ENCODE peak calls at places on chromosomes 1 and 21, in six cellular contexts. F is K562, M is H1, U is HCT116, Q is SK-N-SH, K is GM12878. C is an unnamed sample.

GRCh38 chr21:37009740-37010341 is 3.3 kb downstream of the RIPPLY3 start:
- DNase-seq in F (peak), M (peak), U (peak), Q (peak), K (peak), C (peak)

GRCh38 chr1:162033445-162033844 is 9.8 kb upstream of the OLFML2B start:
- DNase-seq in F (no peak), M (no peak), U (no peak), Q (no peak), K (no peak), C (no peak)

GRCh38 chr1:101314244-101314643 is 77.4 kb downstream of the S1PR1 start:
- DNase-seq in F (no peak), M (no peak), U (no peak), Q (no peak), K (no peak), C (no peak)

GRCh38 chr1:68811806-68812205 is 314.9 kb upstream of the DEPDC1 start:
- DNase-seq in F (no peak), M (no peak), U (no peak), Q (no peak), K (no peak), C (no peak)

GRCh38 chr1:18278953-18279712 is 171.5 kb downstream of the IGSF21 start:
- DNase-seq in F (no peak), M (peak), U (no peak), Q (no peak), K (no peak), C (no peak)

GRCh38 chr1:70866522-70867256 is 180.9 kb downstream of the PTGER3 start:
- DNase-seq in F (no peak), M (no peak), U (no peak), Q (no peak), K (no peak), C (no peak)

GRCh38 chr21:29306920-29307319 is 8.2 kb downstream of the BACH1 start:
- DNase-seq in F (no peak), M (no peak), U (no peak), Q (no peak), K (no peak), C (no peak)

GRCh38 chr1:16226129-16226494 is 10.9 kb downstream of the CPLANE2 start:
- DNase-seq in F (no peak), M (no peak), U (no peak), Q (no peak), K (no peak), C (no peak)

GRCh38 chr1:56415258-56415657 is 164.1 kb downstream of the PLPP3 start:
- DNase-seq in F (no peak), M (no peak), U (no peak), Q (no peak), K (no peak), C (no peak)

GRCh38 chr1:207076181-207076949 is 12.3 kb upstream of the C4BPB start:
- DNase-seq in F (peak), M (no peak), U (no peak), Q (no peak), K (no peak), C (no peak)

GRCh38 chr1:178630418-178630817 is 94.6 kb upstream of the RALGPS2 start:
- DNase-seq in F (no peak), M (no peak), U (no peak), Q (no peak), K (no peak), C (no peak)

GRCh38 chr1:217681806-217682205 is 50.7 kb downstream of the SPATA17 start:
- DNase-seq in F (no peak), M (no peak), U (no peak), Q (no peak), K (no peak), C (no peak)

GRCh38 chr1:167876597-167877175 is 37.2 kb downstream of the ADCY10 start:
- DNase-seq in F (no peak), M (no peak), U (no peak), Q (no peak), K (no peak), C (no peak)

GRCh38 chr1:107499139-107499744 is 358.4 kb downstream of the NTNG1 start:
- DNase-seq in F (no peak), M (no peak), U (no peak), Q (no peak), K (peak), C (no peak)

GRCh38 chr1:64072089-64072835 is 131.2 kb upstream of the UBE2U start:
- DNase-seq in F (no peak), M (no peak), U (no peak), Q (no peak), K (no peak), C (no peak)

GRCh38 chr1:7375329-7375728 is 395.8 kb upstream of the VAMP3 start:
- DNase-seq in F (no peak), M (no peak), U (no peak), Q (no peak), K (no peak), C (no peak)

GRCh38 chr1:177092001-177092400 is 72.5 kb downstream of the ASTN1 start:
- DNase-seq in F (no peak), M (no peak), U (no peak), Q (no peak), K (no peak), C (no peak)

GRCh38 chr1:21289700-21290545 is at the start of gene ECE1:
- DNase-seq in F (no peak), M (peak), U (no peak), Q (peak), K (no peak), C (peak)

GRCh38 chr1:214551052-214551435 is 358 bp downstream of the PTPN14 start:
- DNase-seq in F (no peak), M (peak), U (no peak), Q (peak), K (no peak), C (peak)

GRCh38 chr1:156583821-156584622 is 4.5 kb downstream of the TTC24 start:
- DNase-seq in F (peak), M (peak), U (peak), Q (peak), K (no peak), C (peak)

GRCh38 chr1:73673980-73674379 is 524.0 kb downstream of the LRRIQ3 start:
- DNase-seq in F (no peak), M (no peak), U (no peak), Q (no peak), K (no peak), C (no peak)

GRCh38 chr1:157363660-157364140 is 188.6 kb downstream of the FCRL5 start:
- DNase-seq in F (peak), M (peak), U (peak), Q (peak), K (peak), C (peak)

GRCh38 chr1:30694248-30695175 is 28.9 kb downstream of the MATN1 start:
- DNase-seq in F (no peak), M (no peak), U (no peak), Q (no peak), K (no peak), C (no peak)

GRCh38 chr1:15704526-15705183 is 20.5 kb downstream of the PLEKHM2 start:
- DNase-seq in F (no peak), M (no peak), U (no peak), Q (no peak), K (no peak), C (no peak)

GRCh38 chr1:32200226-32201010 is at the start of gene CCDC28B:
- DNase-seq in F (peak), M (peak), U (no peak), Q (peak), K (peak), C (peak)

GRCh38 chr1:14500041-14500440 is 98.4 kb upstream of the KAZN start:
- DNase-seq in F (no peak), M (no peak), U (no peak), Q (no peak), K (no peak), C (no peak)

GRCh38 chr1:246735735-246736134 is 11.5 kb downstream of the SCCPDH start:
- DNase-seq in F (no peak), M (no peak), U (no peak), Q (no peak), K (no peak), C (no peak)

GRCh38 chr1:199291022-199291740 is 652.3 kb downstream of the PTPRC start:
- DNase-seq in F (no peak), M (no peak), U (no peak), Q (peak), K (no peak), C (no peak)

GRCh38 chr1:22845536-22845935 is 127.1 kb downstream of the LACTBL1 start:
- DNase-seq in F (no peak), M (no peak), U (no peak), Q (no peak), K (no peak), C (no peak)

GRCh38 chr1:78668427-78668826 is 18.8 kb downstream of the IFI44 start:
- DNase-seq in F (no peak), M (no peak), U (no peak), Q (peak), K (no peak), C (no peak)

GRCh38 chr1:94812985-94813384 is 7.2 kb upstream of the SLC44A3 start:
- DNase-seq in F (no peak), M (no peak), U (no peak), Q (no peak), K (no peak), C (no peak)

GRCh38 chr1:94817697-94818096 is 2.5 kb upstream of the SLC44A3 start:
- DNase-seq in F (no peak), M (no peak), U (no peak), Q (no peak), K (no peak), C (no peak)

GRCh38 chr1:94819584-94819944 is 593 bp upstream of the SLC44A3 start:
- DNase-seq in F (no peak), M (no peak), U (no peak), Q (no peak), K (no peak), C (no peak)

GRCh38 chr1:94819945-94820746 is at the start of gene SLC44A3:
- DNase-seq in F (no peak), M (peak), U (no peak), Q (peak), K (no peak), C (peak)

DNA sequence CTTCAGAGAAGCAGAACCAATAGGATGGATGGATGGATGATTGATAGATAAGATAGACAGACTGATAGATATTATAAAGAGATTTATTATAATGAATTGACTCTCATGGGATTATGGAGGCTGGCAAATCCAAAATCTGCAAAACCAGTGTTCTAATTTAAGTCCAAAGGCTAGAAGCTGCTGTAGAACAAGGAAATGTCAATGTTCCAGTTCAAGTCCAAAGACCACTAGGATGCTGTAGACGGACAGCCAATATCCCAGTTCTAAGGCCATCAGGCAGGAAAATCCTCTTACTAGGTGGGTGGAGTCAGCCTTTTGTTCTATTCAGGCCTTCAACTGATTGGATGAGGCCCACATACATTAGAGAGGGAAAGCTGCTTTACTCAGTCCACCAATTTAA is 4.1 kb upstream of the SLC44A3 start:
- DNase-seq in F (no peak), M (no peak), U (no peak), Q (no peak), K (no peak), C (no peak)
- TF ChIP-seq JUND in F (no peak), M (no peak), U (no peak), Q (no peak), K (no peak), C (no peak)

DNA sequence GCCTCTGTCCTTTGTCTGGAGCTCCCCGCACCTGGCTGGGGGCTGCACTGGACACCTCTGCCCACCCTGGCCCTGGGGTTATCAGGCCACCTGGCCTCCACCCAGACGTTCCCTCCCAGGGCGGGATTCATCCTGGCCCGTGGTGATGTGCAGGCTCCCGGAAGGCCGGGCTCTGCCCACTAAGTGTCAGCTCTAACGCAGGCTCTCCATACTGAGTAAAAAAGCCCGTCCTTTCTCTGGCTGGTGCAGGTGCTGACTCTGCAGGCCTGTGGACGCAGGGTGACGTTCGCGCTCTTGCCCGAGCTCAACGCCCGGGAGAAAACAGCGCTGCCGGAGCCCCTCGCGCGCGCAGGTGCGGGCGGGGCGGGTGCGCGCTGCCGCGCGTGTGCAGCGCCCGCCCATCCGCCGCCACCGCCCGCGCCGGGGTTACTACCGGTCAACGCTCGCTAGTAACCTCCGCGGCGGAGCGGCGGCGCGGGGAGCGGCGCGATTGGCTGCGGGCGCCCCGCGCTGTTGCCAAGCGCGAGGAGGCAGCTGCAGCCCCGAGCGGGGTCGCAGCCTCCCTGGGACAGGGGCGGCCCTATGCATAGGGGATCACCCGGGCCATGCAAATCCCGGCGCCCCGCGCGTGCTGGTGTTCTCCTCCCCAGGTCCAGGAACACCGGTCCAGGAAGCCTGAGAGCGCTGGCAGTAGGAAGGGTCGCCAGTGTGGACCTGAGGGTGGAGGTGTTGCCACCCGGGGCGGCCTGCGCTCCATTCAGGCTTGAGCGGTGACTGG is 15.7 kb downstream of the ABCG1 start:
- DNase-seq in F (peak), M (peak), U (no peak), Q (peak), K (no peak), C (peak)
- TF ChIP-seq JUND in F (no peak), M (no peak), U (no peak), Q (no peak), K (no peak), C (no peak)

GRCh38 chr1:224623310-224623714 is 7.2 kb downstream of the CNIH3 start:
- DNase-seq in F (no peak), M (no peak), U (no peak), Q (no peak), K (no peak), C (no peak)
- TF ChIP-seq JUND in F (no peak), M (no peak), U (no peak), Q (peak), K (no peak), C (no peak)

GRCh38 chr1:182080955-182081582 is 19.6 kb upstream of the ZNF648 start:
- DNase-seq in F (peak), M (peak), U (peak), Q (peak), K (no peak), C (peak)
- TF ChIP-seq JUND in F (no peak), M (no peak), U (no peak), Q (no peak), K (no peak), C (no peak)